ENCODE peak calls at places on chromosomes 4 and X, in six cellular contexts. One of them, this sample, is unnamed.

GRCh38 chrX:9953396-9953795 is 13.8 kb upstream of the CLDN34 start:
- DNase-seq in amniotic epithelial cell: no peak
- DNase-seq in tibial artery: no peak
- DNase-seq in DMS153: no peak
- DNase-seq in left ventricle myocardium superior: no peak
- DNase-seq in T follicular helper cell: no peak
- DNase-seq in this sample: no peak

GRCh38 chr4:89055157-89056080 is 1.6 kb downstream of the FAM13A start:
- DNase-seq in amniotic epithelial cell: no peak
- DNase-seq in tibial artery: no peak
- DNase-seq in DMS153: no peak
- DNase-seq in left ventricle myocardium superior: no peak
- DNase-seq in T follicular helper cell: no peak
- DNase-seq in this sample: no peak

GRCh38 chr4:82909326-82909725 is 8.8 kb downstream of the THAP9 start:
- DNase-seq in amniotic epithelial cell: no peak
- DNase-seq in tibial artery: no peak
- DNase-seq in DMS153: no peak
- DNase-seq in left ventricle myocardium superior: no peak
- DNase-seq in T follicular helper cell: no peak
- DNase-seq in this sample: no peak

GRCh38 chr4:40915318-40916217 is 165.8 kb downstream of the NSUN7 start:
- DNase-seq in amniotic epithelial cell: peak
- DNase-seq in tibial artery: no peak
- DNase-seq in DMS153: no peak
- DNase-seq in left ventricle myocardium superior: no peak
- DNase-seq in T follicular helper cell: no peak
- DNase-seq in this sample: no peak

GRCh38 chr4:16450724-16451123 is 224.5 kb upstream of the TAPT1 start:
- DNase-seq in amniotic epithelial cell: no peak
- DNase-seq in tibial artery: no peak
- DNase-seq in DMS153: no peak
- DNase-seq in left ventricle myocardium superior: no peak
- DNase-seq in T follicular helper cell: no peak
- DNase-seq in this sample: no peak

GRCh38 chr4:47499705-47500104 is 14.6 kb downstream of the ATP10D start:
- DNase-seq in amniotic epithelial cell: no peak
- DNase-seq in tibial artery: no peak
- DNase-seq in DMS153: no peak
- DNase-seq in left ventricle myocardium superior: no peak
- DNase-seq in T follicular helper cell: no peak
- DNase-seq in this sample: peak

GRCh38 chr4:183354213-183354612 is 32.0 kb upstream of the CLDN24 start:
- DNase-seq in amniotic epithelial cell: no peak
- DNase-seq in tibial artery: no peak
- DNase-seq in DMS153: peak
- DNase-seq in left ventricle myocardium superior: no peak
- DNase-seq in T follicular helper cell: no peak
- DNase-seq in this sample: no peak

GRCh38 chr4:47533689-47534347 is 48.7 kb downstream of the ATP10D start:
- DNase-seq in amniotic epithelial cell: peak
- DNase-seq in tibial artery: no peak
- DNase-seq in DMS153: no peak
- DNase-seq in left ventricle myocardium superior: no peak
- DNase-seq in T follicular helper cell: no peak
- DNase-seq in this sample: no peak

GRCh38 chr4:108171541-108172230 is 3.0 kb upstream of the LEF1 start:
- DNase-seq in amniotic epithelial cell: no peak
- DNase-seq in tibial artery: no peak
- DNase-seq in DMS153: no peak
- DNase-seq in left ventricle myocardium superior: no peak
- DNase-seq in T follicular helper cell: peak
- DNase-seq in this sample: no peak

GRCh38 chr4:57270350-57270749 is 160.2 kb upstream of the IGFBP7 start:
- DNase-seq in amniotic epithelial cell: no peak
- DNase-seq in tibial artery: no peak
- DNase-seq in DMS153: no peak
- DNase-seq in left ventricle myocardium superior: peak
- DNase-seq in T follicular helper cell: no peak
- DNase-seq in this sample: no peak

GRCh38 chrX:38975368-38975767 is 174.1 kb downstream of the MID1IP1 start:
- DNase-seq in amniotic epithelial cell: peak
- DNase-seq in tibial artery: no peak
- DNase-seq in DMS153: no peak
- DNase-seq in left ventricle myocardium superior: no peak
- DNase-seq in T follicular helper cell: no peak
- DNase-seq in this sample: no peak

GRCh38 chrX:19121466-19121865 is 802 bp downstream of the ADGRG2 start:
- DNase-seq in amniotic epithelial cell: no peak
- DNase-seq in tibial artery: no peak
- DNase-seq in DMS153: no peak
- DNase-seq in left ventricle myocardium superior: no peak
- DNase-seq in T follicular helper cell: no peak
- DNase-seq in this sample: no peak

GRCh38 chrX:28124416-28124815 is 143.2 kb upstream of the DCAF8L1 start:
- DNase-seq in amniotic epithelial cell: no peak
- DNase-seq in tibial artery: no peak
- DNase-seq in DMS153: no peak
- DNase-seq in left ventricle myocardium superior: no peak
- DNase-seq in T follicular helper cell: no peak
- DNase-seq in this sample: no peak

GRCh38 chr4:6563935-6564645 is 10.9 kb upstream of the MAN2B2 start:
- DNase-seq in amniotic epithelial cell: no peak
- DNase-seq in tibial artery: no peak
- DNase-seq in DMS153: no peak
- DNase-seq in left ventricle myocardium superior: no peak
- DNase-seq in T follicular helper cell: no peak
- DNase-seq in this sample: no peak